ENCODE peak calls at places on chromosomes 3 and 15, in five cellular contexts. One of them, this sample, is unnamed. For H3K27me3, the result is how much of the 10 kb centered on the place peaks cover.

GRCh38 chr3:48548731-48549705 is 7.6 kb downstream of the PFKFB4 start:
- DNase-seq in body of pancreas: peak
- DNase-seq in aorta: peak
- DNase-seq in GM12878: no peak
- DNase-seq in uterus: peak
- DNase-seq in this sample: peak

GRCh38 chr3:133963657-133964396 is 65.9 kb downstream of the SLCO2A1 start:
- DNase-seq in uterus: no peak
- DNase-seq in GM12878: no peak
- DNase-seq in body of pancreas: no peak
- DNase-seq in aorta: no peak
- DNase-seq in this sample: no peak

GRCh38 chr3:16305121-16305541 is 40.1 kb downstream of the OXNAD1 start:
- DNase-seq in uterus: no peak
- DNase-seq in GM12878: no peak
- DNase-seq in aorta: no peak
- DNase-seq in body of pancreas: no peak
- DNase-seq in this sample: peak

GRCh38 chr15:70344666-70345065 is 246.9 kb upstream of the TLE3 start:
- DNase-seq in uterus: no peak
- DNase-seq in body of pancreas: peak
- DNase-seq in aorta: no peak
- DNase-seq in GM12878: no peak
- DNase-seq in this sample: no peak

GRCh38 chr3:16456784-16457415 is 56.6 kb downstream of the RFTN1 start:
- DNase-seq in body of pancreas: no peak
- DNase-seq in aorta: no peak
- DNase-seq in uterus: peak
- DNase-seq in GM12878: no peak
- DNase-seq in this sample: no peak

GRCh38 chr3:106560451-106560966 is 691.7 kb upstream of the CBLB start:
- DNase-seq in body of pancreas: no peak
- DNase-seq in aorta: no peak
- DNase-seq in GM12878: no peak
- DNase-seq in uterus: no peak
- DNase-seq in this sample: no peak

GRCh38 chr3:312170-312569 is 115.6 kb downstream of the CHL1 start:
- DNase-seq in GM12878: no peak
- DNase-seq in body of pancreas: no peak
- DNase-seq in aorta: no peak
- DNase-seq in uterus: no peak
- DNase-seq in this sample: no peak

GRCh38 chr3:4271834-4272233 is 31.3 kb upstream of the SETMAR start:
- DNase-seq in body of pancreas: no peak
- DNase-seq in uterus: no peak
- DNase-seq in GM12878: no peak
- DNase-seq in aorta: no peak
- DNase-seq in this sample: no peak

GRCh38 chr3:59566481-59566975 is 516.7 kb upstream of the CFAP20DC start:
- DNase-seq in GM12878: peak
- DNase-seq in aorta: no peak
- DNase-seq in uterus: no peak
- DNase-seq in body of pancreas: no peak
- DNase-seq in this sample: no peak

GRCh38 chr15:41559489-41560177 is 621 bp downstream of the TYRO3 start:
- DNase-seq in aorta: no peak
- DNase-seq in body of pancreas: peak
- DNase-seq in GM12878: no peak
- DNase-seq in uterus: peak
- DNase-seq in this sample: no peak

GRCh38 chr3:33921608-33922007 is 123.2 kb downstream of the PDCD6IP start:
- DNase-seq in body of pancreas: no peak
- DNase-seq in GM12878: no peak
- DNase-seq in aorta: no peak
- DNase-seq in uterus: no peak
- DNase-seq in this sample: no peak

GRCh38 chr3:11455977-11456376 is 183.8 kb downstream of the ATG7 start:
- DNase-seq in body of pancreas: no peak
- DNase-seq in aorta: no peak
- DNase-seq in uterus: no peak
- DNase-seq in GM12878: no peak
- DNase-seq in this sample: no peak

GRCh38 chr15:67828969-67829646 is 3.8 kb downstream of the SKOR1 start:
- DNase-seq in GM12878: no peak
- DNase-seq in body of pancreas: no peak
- DNase-seq in uterus: no peak
- DNase-seq in aorta: peak
- DNase-seq in this sample: no peak

GRCh38 chr3:128491071-128491899 is 1.7 kb downstream of the GATA2 start:
- DNase-seq in aorta: peak
- DNase-seq in GM12878: no peak
- DNase-seq in uterus: peak
- DNase-seq in body of pancreas: peak
- DNase-seq in this sample: no peak

GRCh38 chr3:119665954-119666559 is 5.7 kb upstream of the POPDC2 start:
- DNase-seq in aorta: no peak
- DNase-seq in body of pancreas: no peak
- DNase-seq in uterus: no peak
- DNase-seq in GM12878: no peak
- DNase-seq in this sample: no peak

GRCh38 chr3:9713142-9713541 is 9.5 kb downstream of the CPNE9 start:
- DNase-seq in body of pancreas: no peak
- DNase-seq in aorta: no peak
- DNase-seq in GM12878: no peak
- DNase-seq in uterus: no peak
- DNase-seq in this sample: no peak

GRCh38 chr3:37968784-37969600 is 21.6 kb upstream of the VILL start:
- DNase-seq in aorta: no peak
- DNase-seq in body of pancreas: no peak
- DNase-seq in GM12878: no peak
- DNase-seq in uterus: no peak
- DNase-seq in this sample: no peak

GRCh38 chr3:155079795-155080546 is at the start of gene MME:
- DNase-seq in aorta: peak
- DNase-seq in uterus: no peak
- DNase-seq in GM12878: no peak
- DNase-seq in body of pancreas: peak
- DNase-seq in this sample: no peak

GRCh38 chr3:129383292-129383860 is 45.1 kb downstream of the EFCAB12 start:
- DNase-seq in GM12878: no peak
- DNase-seq in aorta: no peak
- DNase-seq in body of pancreas: peak
- DNase-seq in uterus: peak
- DNase-seq in this sample: peak

GRCh38 chr3:164196477-164196876 is 881.8 kb downstream of the SI start:
- DNase-seq in body of pancreas: no peak
- DNase-seq in uterus: no peak
- DNase-seq in GM12878: no peak
- DNase-seq in aorta: no peak
- DNase-seq in this sample: no peak

GRCh38 chr3:126858887-126859286 is 124.0 kb upstream of the PLXNA1 start:
- DNase-seq in body of pancreas: no peak
- DNase-seq in uterus: no peak
- DNase-seq in aorta: no peak
- DNase-seq in GM12878: no peak
- DNase-seq in this sample: no peak

GRCh38 chr3:175695251-175695650 is 836.1 kb downstream of the NAALADL2 start:
- DNase-seq in body of pancreas: no peak
- DNase-seq in aorta: no peak
- DNase-seq in GM12878: no peak
- DNase-seq in uterus: no peak
- DNase-seq in this sample: no peak

GRCh38 chr3:83770664-83771402 is 1188.0 kb upstream of the CADM2 start:
- DNase-seq in uterus: no peak
- DNase-seq in body of pancreas: no peak
- DNase-seq in GM12878: no peak
- DNase-seq in aorta: no peak
- DNase-seq in this sample: no peak

GRCh38 chr15:52011711-52012144 is 7.3 kb upstream of the MAPK6 start:
- DNase-seq in body of pancreas: no peak
- DNase-seq in GM12878: no peak
- DNase-seq in aorta: no peak
- DNase-seq in uterus: no peak
- DNase-seq in this sample: no peak

GRCh38 chr15:52010633-52011595 is 8.1 kb upstream of the MAPK6 start:
- DNase-seq in aorta: peak
- DNase-seq in body of pancreas: peak
- DNase-seq in GM12878: peak
- DNase-seq in uterus: peak
- DNase-seq in this sample: no peak

GRCh38 chr15:52012210-52012609 is 6.8 kb upstream of the MAPK6 start:
- DNase-seq in GM12878: no peak
- DNase-seq in uterus: no peak
- DNase-seq in aorta: no peak
- DNase-seq in body of pancreas: no peak
- DNase-seq in this sample: no peak

GRCh38 chr15:52008698-52009434 is 10.2 kb upstream of the MAPK6 start:
- DNase-seq in aorta: no peak
- DNase-seq in GM12878: peak
- DNase-seq in uterus: no peak
- DNase-seq in body of pancreas: no peak
- DNase-seq in this sample: no peak

DNA sequence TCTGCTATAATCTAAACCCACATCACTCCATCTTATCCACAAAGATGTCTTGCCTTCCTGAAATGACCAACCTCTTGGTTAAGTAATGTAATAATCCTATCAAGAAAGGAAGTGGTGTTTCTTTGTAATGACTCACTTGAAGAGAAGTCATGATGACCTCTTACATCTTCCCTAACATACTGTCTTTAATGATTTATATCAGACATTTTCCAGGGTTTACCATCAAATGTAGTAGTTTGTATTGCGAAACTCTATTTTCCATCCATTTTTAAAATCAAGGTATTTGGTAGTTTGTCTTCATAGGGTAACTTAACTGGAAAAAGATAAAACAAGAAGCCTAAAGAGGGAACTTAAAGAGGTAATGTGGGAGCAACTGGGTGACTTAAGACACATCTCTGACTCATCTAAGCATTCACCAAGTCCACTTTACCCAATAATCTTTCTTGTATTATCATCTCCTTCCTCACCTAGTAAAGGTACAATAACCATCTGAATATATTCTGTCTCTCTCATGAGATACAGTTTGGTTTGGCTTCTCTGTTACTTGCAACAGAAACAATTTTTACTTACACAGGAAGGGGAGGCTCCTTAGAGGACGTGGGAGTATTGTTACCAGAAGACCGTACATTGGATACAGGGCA is 5.7 kb upstream of the MAPK6 start:
- DNase-seq in GM12878: no peak
- DNase-seq in aorta: no peak
- DNase-seq in body of pancreas: no peak
- DNase-seq in uterus: no peak
- DNase-seq in this sample: no peak
- H3K27ac ChIP-seq in GM12878: peak
- H3K27ac ChIP-seq in aorta: no peak
- H3K27ac ChIP-seq in body of pancreas: no peak
- H3K27ac ChIP-seq in uterus: peak
- H3K27ac ChIP-seq in this sample: no peak

GRCh38 chr15:39431371-39431770 is 149.5 kb upstream of the THBS1 start:
- DNase-seq in uterus: no peak
- DNase-seq in body of pancreas: no peak
- DNase-seq in aorta: no peak
- DNase-seq in GM12878: no peak
- DNase-seq in this sample: no peak
- H3K27me3 ChIP-seq in uterus: under half
- H3K27me3 ChIP-seq in body of pancreas: under half
- H3K27me3 ChIP-seq in aorta: under half
- H3K27me3 ChIP-seq in GM12878: under half
- H3K27me3 ChIP-seq in this sample: under half

GRCh38 chr3:71131893-71132314 is 451.6 kb downstream of the FOXP1 start:
- DNase-seq in aorta: no peak
- DNase-seq in body of pancreas: peak
- DNase-seq in GM12878: no peak
- DNase-seq in uterus: no peak
- DNase-seq in this sample: no peak

GRCh38 chr3:71135373-71136088 is 448.0 kb downstream of the FOXP1 start:
- DNase-seq in body of pancreas: peak
- DNase-seq in aorta: no peak
- DNase-seq in uterus: no peak
- DNase-seq in GM12878: no peak
- DNase-seq in this sample: no peak

GRCh38 chr3:71132995-71133730 is 450.4 kb downstream of the FOXP1 start:
- DNase-seq in aorta: no peak
- DNase-seq in uterus: no peak
- DNase-seq in GM12878: no peak
- DNase-seq in body of pancreas: peak
- DNase-seq in this sample: no peak

GRCh38 chr3:71131385-71131871 is 452.1 kb downstream of the FOXP1 start:
- DNase-seq in aorta: no peak
- DNase-seq in body of pancreas: no peak
- DNase-seq in uterus: no peak
- DNase-seq in GM12878: no peak
- DNase-seq in this sample: no peak

DNA sequence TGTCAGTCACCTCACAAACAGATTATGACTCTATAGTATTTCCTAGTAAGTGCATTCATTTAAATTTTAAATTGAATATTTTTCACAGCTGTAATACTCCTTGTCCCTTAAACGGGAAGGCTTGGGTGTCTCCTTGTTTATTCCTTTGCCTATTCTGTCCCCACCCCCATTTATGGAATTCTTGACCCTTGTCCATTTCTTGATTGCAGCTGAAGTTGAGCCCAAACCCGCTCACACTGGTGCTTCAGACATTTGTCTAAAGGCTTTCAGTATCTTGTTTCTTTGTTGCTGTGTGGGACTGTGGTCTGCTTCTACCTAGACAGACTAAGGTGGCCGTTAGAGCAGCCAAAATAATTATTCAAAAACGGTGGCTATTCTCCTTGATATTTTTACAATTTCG is 449.7 kb downstream of the FOXP1 start:
- DNase-seq in GM12878: no peak
- DNase-seq in body of pancreas: no peak
- DNase-seq in aorta: no peak
- DNase-seq in uterus: no peak
- DNase-seq in this sample: no peak
- H3K27ac ChIP-seq in GM12878: no peak
- H3K27ac ChIP-seq in body of pancreas: peak
- H3K27ac ChIP-seq in aorta: peak
- H3K27ac ChIP-seq in uterus: no peak
- H3K27ac ChIP-seq in this sample: no peak

GRCh38 chr3:123568034-123568433 is 16.8 kb downstream of the HACD2 start:
- DNase-seq in aorta: no peak
- DNase-seq in GM12878: no peak
- DNase-seq in body of pancreas: no peak
- DNase-seq in uterus: no peak
- DNase-seq in this sample: no peak

GRCh38 chr3:123564056-123564455 is 20.8 kb downstream of the HACD2 start:
- DNase-seq in GM12878: no peak
- DNase-seq in aorta: no peak
- DNase-seq in body of pancreas: no peak
- DNase-seq in uterus: no peak
- DNase-seq in this sample: no peak

GRCh38 chr3:123559040-123559861 is 25.6 kb downstream of the HACD2 start:
- DNase-seq in uterus: peak
- DNase-seq in body of pancreas: peak
- DNase-seq in GM12878: no peak
- DNase-seq in aorta: no peak
- DNase-seq in this sample: no peak

GRCh38 chr3:123561188-123561587 is 23.7 kb downstream of the HACD2 start:
- DNase-seq in uterus: no peak
- DNase-seq in GM12878: no peak
- DNase-seq in aorta: no peak
- DNase-seq in body of pancreas: no peak
- DNase-seq in this sample: no peak

GRCh38 chr3:123562547-123562946 is 22.3 kb downstream of the HACD2 start:
- DNase-seq in uterus: no peak
- DNase-seq in GM12878: no peak
- DNase-seq in body of pancreas: no peak
- DNase-seq in aorta: no peak
- DNase-seq in this sample: no peak
- H3K27me3 ChIP-seq in uterus: under half
- H3K27me3 ChIP-seq in GM12878: under half
- H3K27me3 ChIP-seq in body of pancreas: under half
- H3K27me3 ChIP-seq in aorta: under half
- H3K27me3 ChIP-seq in this sample: under half

This sample was measured in CD8-positive, alpha-beta memory T cell.